ENCODE peak calls at places on chromosomes 4 and X, in eight cellular contexts. C is GDM1, O is DMS153, R is Ammon's horn, Q is mesothelial cell of epicardium, M is skeletal muscle cell, K is aorta, Z is glutamatergic neuron. B is an unnamed sample.

GRCh38 chr4:151199496-151200190 is 77.3 kb upstream of the PRSS48 start:
- DNase-seq in R (peak), Z (no peak), Q (no peak), C (no peak), M (no peak), K (no peak), O (no peak), B (no peak)

GRCh38 chr4:72006576-72006975 is 25.2 kb upstream of the NPFFR2 start:
- DNase-seq in Z (no peak), M (peak), K (no peak), Q (no peak), C (no peak), O (no peak), R (no peak), B (no peak)

GRCh38 chrX:129099206-129099605 is 424.1 kb downstream of the SMARCA1 start:
- DNase-seq in R (no peak), Q (no peak), M (no peak), O (no peak), C (no peak), Z (no peak), K (no peak), B (no peak)

GRCh38 chr4:22897520-22898108 is 204.9 kb downstream of the GBA3 start:
- DNase-seq in Q (no peak), M (no peak), C (peak), Z (peak), R (peak), K (no peak), O (no peak), B (no peak)

GRCh38 chr4:43550981-43551627 is 658.6 kb downstream of the GRXCR1 start:
- DNase-seq in Z (no peak), M (no peak), R (no peak), C (no peak), Q (no peak), K (no peak), O (no peak), B (no peak)

GRCh38 chr4:242121-242848 is 63.0 kb downstream of the ZNF732 start:
- DNase-seq in Z (peak), Q (no peak), R (peak), K (peak), O (peak), C (peak), M (no peak), B (no peak)

GRCh38 chr4:63212075-63212474 is 1197.2 kb downstream of the TECRL start:
- DNase-seq in K (no peak), Q (no peak), R (no peak), Z (no peak), M (no peak), C (no peak), O (no peak), B (no peak)

GRCh38 chr4:142473218-142473959 is 372.7 kb downstream of the INPP4B start:
- DNase-seq in Z (peak), O (peak), R (no peak), Q (no peak), C (no peak), K (no peak), M (no peak), B (no peak)

B was measured in type B pancreatic cell.